ENCODE peak calls at places on chromosomes 12 and 14, in nine cellular contexts. D, F, X, A, L, S, I, B and K are unnamed samples.

GRCh38 chr14:31326111-31326510 is 94.2 kb downstream of the HEATR5A start:
- DNase-seq in L (peak), S (no peak), X (no peak), F (no peak), I (no peak), D (peak), A (no peak), B (no peak), K (no peak)

GRCh38 chr14:33999771-34000291 is 49.0 kb upstream of the EGLN3 start:
- DNase-seq in X (no peak), B (no peak), A (no peak), L (no peak), S (no peak), F (no peak), D (no peak), I (no peak), K (no peak)

GRCh38 chr14:92670177-92670576 is 78.2 kb downstream of the LGMN start:
- DNase-seq in D (no peak), I (no peak), X (no peak), A (no peak), F (no peak), S (no peak), L (no peak), B (no peak), K (no peak)

GRCh38 chr12:15575797-15576560 is 213.2 kb downstream of the EPS8 start:
- DNase-seq in I (no peak), D (no peak), F (no peak), L (peak), S (no peak), X (no peak), A (no peak), B (no peak), K (no peak)

GRCh38 chr12:90261283-90261682 is 552.6 kb upstream of the ATP2B1 start:
- DNase-seq in F (no peak), X (no peak), L (no peak), D (no peak), S (no peak), I (no peak), B (no peak), A (no peak), K (no peak)

GRCh38 chr12:22447223-22447622 is 97.1 kb downstream of the C2CD5 start:
- DNase-seq in F (no peak), D (no peak), B (no peak), S (no peak), X (no peak), I (no peak), A (no peak), L (no peak), K (no peak)

GRCh38 chr12:79426121-79426520 is 264.6 kb downstream of the PAWR start:
- DNase-seq in A (no peak), B (no peak), D (no peak), S (no peak), F (no peak), X (no peak), I (no peak), L (no peak), K (no peak)

GRCh38 chr12:77521458-77522115 is 309.1 kb upstream of the NAV3 start:
- DNase-seq in B (no peak), F (no peak), X (no peak), S (no peak), D (no peak), I (no peak), L (no peak), A (no peak), K (no peak)

GRCh38 chr12:58496411-58496810 is 423.9 kb downstream of the LRIG3 start:
- DNase-seq in D (no peak), F (no peak), A (no peak), B (no peak), L (no peak), I (no peak), S (no peak), X (no peak), K (no peak)

GRCh38 chr14:104200591-104200990 is 62.2 kb downstream of the KIF26A start:
- DNase-seq in F (no peak), X (no peak), I (no peak), S (no peak), A (no peak), D (no peak), L (no peak), B (no peak), K (no peak)

GRCh38 chr12:116813271-116814041 is 67.8 kb downstream of the HRK start:
- DNase-seq in F (no peak), B (peak), S (no peak), A (no peak), L (no peak), X (no peak), D (peak), I (no peak), K (no peak)

GRCh38 chr14:21382886-21383847 is 652 bp downstream of the SUPT16H start:
- DNase-seq in F (peak), A (peak), B (peak), S (peak), L (peak), X (peak), I (peak), D (no peak), K (peak)

GRCh38 chr14:102155150-102155549 is 15.5 kb downstream of the WDR20 start:
- DNase-seq in X (no peak), I (no peak), B (no peak), F (peak), D (no peak), L (no peak), A (no peak), S (no peak), K (no peak)

GRCh38 chr12:3042394-3042793 is 34.8 kb upstream of the TSPAN9 start:
- DNase-seq in B (no peak), A (no peak), S (no peak), F (no peak), X (no peak), L (no peak), D (no peak), I (no peak), K (peak)

GRCh38 chr12:115400011-115400410 is 716.0 kb upstream of the TBX3 start:
- DNase-seq in A (no peak), B (no peak), S (no peak), D (no peak), X (no peak), I (no peak), F (no peak), L (no peak), K (no peak)

GRCh38 chr12:71558445-71558844 is 105.2 kb downstream of the ZFC3H1 start:
- DNase-seq in I (no peak), A (no peak), X (no peak), S (no peak), B (no peak), F (no peak), L (no peak), D (no peak), K (no peak)

GRCh38 chr12:132541200-132541599 is 51.2 kb downstream of the FBRSL1 start:
- DNase-seq in A (no peak), B (no peak), I (no peak), D (no peak), S (no peak), L (no peak), F (no peak), X (no peak), K (no peak)

GRCh38 chr14:20460458-20461229 is 590 bp downstream of the PIP4P1 start:
- DNase-seq in X (peak), B (peak), L (peak), D (no peak), A (peak), I (peak), F (peak), S (peak), K (no peak)

GRCh38 chr12:118418385-118419057 is 42.2 kb downstream of the SUDS3 start:
- DNase-seq in A (no peak), L (peak), I (no peak), D (no peak), F (no peak), X (no peak), B (no peak), S (no peak), K (no peak)

DNA sequence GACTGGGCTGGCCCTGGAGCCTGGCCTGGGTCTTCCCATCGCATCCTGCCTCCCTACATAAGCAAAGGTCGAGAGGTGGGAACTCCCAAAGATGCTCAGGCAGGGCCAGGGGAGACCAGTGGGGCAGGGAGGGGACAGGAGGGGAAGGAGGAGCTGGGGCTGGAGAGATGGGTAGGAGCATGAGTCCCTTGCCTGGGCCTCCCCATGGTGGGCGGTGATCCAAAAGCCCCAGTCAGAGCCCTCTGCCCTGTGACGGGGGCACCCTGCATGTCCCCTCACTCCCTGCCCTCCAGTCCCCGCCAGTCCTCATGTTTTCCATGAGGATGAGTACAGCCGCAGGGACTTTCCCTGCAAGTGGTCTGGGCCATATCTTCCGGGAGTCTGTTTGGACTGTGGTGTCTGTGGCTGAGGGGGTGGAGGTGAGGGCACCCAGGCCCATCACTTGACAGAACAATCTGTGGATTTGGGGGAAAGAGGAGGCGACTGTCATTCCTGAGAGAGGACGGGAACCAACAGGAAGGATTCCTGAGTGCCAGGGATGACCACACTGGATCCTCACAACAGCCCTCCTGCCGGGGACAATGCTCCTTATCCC is 9.3 kb downstream of the BDKRB2 start:
- DNase-seq in X (no peak), D (no peak), I (no peak), A (no peak), L (no peak), S (no peak), B (no peak), F (no peak), K (no peak)
- TF ChIP-seq POLR2AphosphoS5 in X (no peak), D (no peak), I (no peak), A (no peak), L (no peak), S (no peak), B (no peak), F (no peak), K (no peak)

GRCh38 chr12:106086696-106087095 is 52.1 kb downstream of the NUAK1 start:
- DNase-seq in F (no peak), I (no peak), B (no peak), S (no peak), L (no peak), X (no peak), D (no peak), A (no peak), K (no peak)

GRCh38 chr12:106090586-106091411 is 48.0 kb downstream of the NUAK1 start:
- DNase-seq in D (no peak), B (no peak), F (no peak), A (no peak), X (no peak), I (no peak), L (peak), S (no peak), K (no peak)

GRCh38 chr12:106088246-106089200 is 50.2 kb downstream of the NUAK1 start:
- DNase-seq in L (no peak), A (no peak), B (no peak), I (no peak), S (no peak), F (no peak), X (no peak), D (no peak), K (no peak)

GRCh38 chr12:106091421-106091820 is 47.3 kb downstream of the NUAK1 start:
- DNase-seq in D (no peak), F (no peak), X (no peak), S (no peak), B (no peak), A (no peak), L (no peak), I (no peak), K (no peak)

DNA sequence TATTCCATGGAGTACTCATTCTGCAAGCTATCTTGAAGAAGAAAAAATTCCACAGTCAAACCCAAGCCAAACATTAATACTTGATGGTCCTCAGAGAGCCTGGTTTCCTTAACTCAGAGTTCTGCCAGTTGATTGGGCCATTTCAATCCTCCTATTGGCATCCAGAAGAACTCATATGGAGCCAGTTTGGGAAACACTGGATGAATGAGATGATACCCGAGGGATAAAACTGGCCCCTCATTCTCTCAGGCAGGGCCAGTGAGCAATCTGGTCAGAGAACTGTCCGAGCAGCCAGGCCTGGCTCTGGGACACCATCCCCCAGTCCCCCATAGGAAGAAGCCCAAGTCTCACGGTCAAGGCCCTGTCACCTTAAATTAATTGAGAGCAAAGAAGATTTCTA is 48.8 kb downstream of the NUAK1 start:
- DNase-seq in B (no peak), X (no peak), F (no peak), L (no peak), A (no peak), D (no peak), I (no peak), S (no peak), K (no peak)
- H3K27ac ChIP-seq in B (no peak), X (no peak), F (no peak), L (no peak), A (peak), D (no peak), I (peak), S (no peak), K (no peak)

GRCh38 chr12:52280796-52281560 is 6.5 kb downstream of the KRT86 start:
- DNase-seq in A (peak), I (peak), B (peak), D (peak), S (peak), L (no peak), X (peak), F (no peak), K (peak)
- TF ChIP-seq POLR2AphosphoS5 in A (peak), I (no peak), B (no peak), D (peak), S (no peak), L (no peak), X (peak), F (no peak), K (no peak)

DNA sequence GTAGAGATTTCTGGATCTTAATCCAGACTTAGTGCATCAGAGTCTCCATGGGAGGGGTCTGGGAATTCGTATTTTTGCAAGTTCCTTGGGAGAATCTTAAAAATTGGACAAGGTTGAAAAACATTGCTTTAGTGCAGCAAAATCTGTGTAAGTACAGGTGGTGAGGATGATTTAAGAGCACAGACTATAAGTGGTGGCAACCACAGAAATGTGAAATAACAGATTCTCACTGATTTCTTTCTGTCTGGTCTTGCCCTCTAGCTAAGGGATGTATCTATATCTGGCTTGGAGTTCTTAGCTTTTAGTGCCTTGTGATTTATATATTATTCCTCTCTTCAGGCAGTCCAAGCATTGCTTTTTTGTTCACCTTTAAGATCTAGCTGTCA is 116.2 kb downstream of the DIP2B start:
- DNase-seq in X (no peak), A (no peak), D (no peak), F (no peak), B (no peak), S (no peak), I (no peak), L (no peak), K (no peak)
- H3K27ac ChIP-seq in X (no peak), A (no peak), D (no peak), F (peak), B (peak), S (no peak), I (peak), L (no peak), K (peak)

GRCh38 chr14:93879362-93879983 is 47.7 kb upstream of the FAM181A start:
- DNase-seq in S (no peak), X (no peak), L (no peak), D (no peak), I (no peak), F (peak), B (no peak), A (peak), K (no peak)

GRCh38 chr14:93880025-93880820 is 46.9 kb upstream of the FAM181A start:
- DNase-seq in D (no peak), S (no peak), F (peak), I (no peak), X (no peak), L (no peak), B (no peak), A (peak), K (no peak)

GRCh38 chr14:93889739-93890138 is 37.4 kb upstream of the FAM181A start:
- DNase-seq in A (no peak), X (no peak), B (no peak), I (no peak), D (no peak), S (no peak), F (no peak), L (no peak), K (no peak)

GRCh38 chr14:93888995-93889394 is 38.1 kb upstream of the FAM181A start:
- DNase-seq in F (no peak), D (no peak), A (no peak), X (no peak), B (no peak), L (no peak), S (no peak), I (no peak), K (no peak)

DNA sequence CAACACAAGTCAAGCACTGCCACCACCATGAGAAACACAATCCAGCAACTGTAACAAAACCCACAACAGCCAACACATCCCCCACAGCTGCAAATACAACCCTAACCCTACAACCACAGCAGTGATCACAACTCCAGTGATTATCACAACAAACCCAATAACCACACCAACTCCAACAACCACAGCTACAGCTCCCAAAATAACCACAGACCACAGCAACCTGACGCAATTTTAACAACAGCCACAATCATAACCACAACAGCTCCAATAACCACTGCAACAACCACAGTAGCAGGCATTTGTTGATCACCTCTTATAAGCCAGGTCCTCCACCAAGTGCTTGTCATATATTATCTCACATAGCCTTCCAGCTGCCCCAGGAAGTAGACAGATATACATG is 42.2 kb upstream of the FAM181A start:
- DNase-seq in S (no peak), F (no peak), X (no peak), D (no peak), I (no peak), B (no peak), A (no peak), L (no peak), K (no peak)
- TF ChIP-seq POLR2AphosphoS5 in S (no peak), F (no peak), X (no peak), D (no peak), I (no peak), B (no peak), A (no peak), L (no peak), K (no peak)

DNA sequence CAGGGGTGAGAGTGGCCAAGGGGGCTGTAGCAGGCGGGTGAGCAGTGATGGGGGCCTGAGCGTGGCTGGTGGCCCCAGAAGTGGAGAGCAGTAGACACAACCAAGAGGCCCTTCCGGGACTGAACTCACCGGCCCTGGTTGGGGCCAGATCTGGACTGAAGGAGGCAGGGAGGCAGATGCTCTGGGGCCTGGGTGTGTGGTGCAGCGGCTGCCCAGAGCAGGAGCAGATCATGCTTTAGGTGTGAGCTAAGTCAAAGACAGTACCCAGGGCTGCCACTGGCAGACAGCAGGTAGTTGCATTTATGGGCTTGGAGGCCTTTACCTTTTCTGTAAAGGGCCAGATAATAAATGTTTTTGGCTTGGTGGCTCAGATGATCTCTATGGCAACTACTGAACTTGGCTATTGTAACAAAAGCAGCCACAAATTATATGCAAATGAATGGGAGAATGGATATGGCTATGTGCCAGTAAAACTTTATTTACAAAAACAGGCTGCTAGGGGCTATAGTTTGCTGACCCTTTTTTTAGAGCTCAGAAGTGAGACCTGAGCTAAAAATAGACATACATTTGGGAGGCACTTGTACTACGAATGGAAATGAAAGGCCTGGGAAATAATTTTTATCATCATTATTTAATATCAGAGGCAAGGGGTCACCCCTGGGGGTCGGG is 25.6 kb downstream of the SETD1B start:
- DNase-seq in L (no peak), D (no peak), B (no peak), I (no peak), X (no peak), S (no peak), F (no peak), A (no peak), K (no peak)
- H3K27ac ChIP-seq in L (no peak), D (peak), B (no peak), I (no peak), X (no peak), S (no peak), F (no peak), A (peak), K (no peak)